ENCODE peak calls at places on chromosomes 11 and 22, in four cellular contexts. U is H1, D is IMR-90, E is neuronal stem cell. V is an unnamed sample.

GRCh38 chr11:66012946-66013761 is 1.3 kb downstream of the CST6 start:
- DNase-seq in D (no peak), E (no peak), U (no peak), V (no peak)

GRCh38 chr22:37019309-37020191 is at the start of the genes MPST and TST:
- DNase-seq in D (peak), E (peak), U (peak), V (peak)

GRCh38 chr11:131980199-131980598 is 609.8 kb downstream of the NTM start:
- DNase-seq in D (no peak), E (no peak), U (no peak), V (no peak)

GRCh38 chr11:73388241-73389133 is 12.3 kb downstream of the RELT start:
- DNase-seq in D (no peak), E (no peak), U (no peak), V (no peak)

GRCh38 chr22:34902335-34902734 is 163.6 kb upstream of the ISX start:
- DNase-seq in E (no peak), U (no peak), D (no peak), V (no peak)

GRCh38 chr11:2295971-2296912 is 5.5 kb downstream of the C11orf21 start:
- DNase-seq in D (no peak), E (no peak), U (no peak), V (peak)

GRCh38 chr22:28025333-28025732 is 106.3 kb upstream of the PITPNB start:
- DNase-seq in U (no peak), D (no peak), E (no peak), V (no peak)

GRCh38 chr11:36750349-36750748 is 152.3 kb upstream of the RAG2 start:
- DNase-seq in U (no peak), E (no peak), D (no peak), V (no peak)

GRCh38 chr22:22462813-22463567 is 45.6 kb downstream of the ZNF280B start:
- DNase-seq in D (no peak), U (no peak), E (no peak), V (no peak)

GRCh38 chr11:10597877-10598341 is 29.4 kb upstream of the LYVE1 start:
- DNase-seq in U (no peak), E (no peak), D (peak), V (no peak)

DNA sequence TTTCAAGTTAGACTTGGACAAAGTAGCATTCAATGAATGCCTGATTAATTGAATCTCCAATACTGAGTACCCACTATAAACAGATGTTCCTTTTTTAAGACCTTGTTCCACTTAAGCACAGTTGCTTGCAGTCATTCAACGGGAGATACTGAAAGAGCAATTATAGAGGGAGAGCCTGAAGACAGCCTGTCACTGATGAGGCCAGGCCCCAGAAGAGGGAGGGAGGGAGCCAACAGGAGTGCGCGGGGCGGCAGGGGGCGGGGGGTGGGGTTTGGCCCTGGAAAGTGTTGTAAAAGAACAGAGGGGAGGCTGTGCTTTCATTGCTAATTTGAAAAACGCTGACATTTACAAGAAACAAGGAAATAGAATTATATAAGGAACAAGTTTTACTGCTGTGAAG is 53.1 kb downstream of the MAP6 start:
- DNase-seq in D (no peak), E (no peak), U (no peak), V (no peak)
- H3K4me2 ChIP-seq in D (no peak), E (no peak), U (no peak), V (no peak)

DNA sequence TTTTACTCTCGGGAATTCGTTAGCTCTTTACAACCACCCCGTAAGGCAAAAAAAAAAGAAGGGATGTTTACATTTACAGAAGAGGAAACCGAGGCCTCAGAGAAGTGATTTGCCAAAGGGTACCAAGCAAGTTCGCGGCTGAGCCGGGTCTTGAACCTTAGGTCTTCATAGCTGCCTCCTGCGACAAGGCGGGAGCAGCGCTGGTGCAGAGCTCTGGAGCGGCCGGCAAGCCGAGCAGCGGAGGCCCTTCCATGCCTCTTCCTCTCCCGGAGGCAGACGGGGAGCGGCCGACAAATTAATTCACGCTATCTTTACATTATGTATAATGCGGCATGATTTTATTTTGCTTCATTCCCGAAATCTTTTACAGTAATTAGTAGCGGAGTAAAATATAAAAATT is 536.3 kb downstream of the INSC start:
- DNase-seq in D (no peak), U (no peak), E (no peak), V (no peak)
- H4K8ac ChIP-seq in D (peak), U (no peak), E (no peak), V (no peak)

GRCh38 chr11:124482362-124483147 is 37.1 kb upstream of the OR8B8 start:
- DNase-seq in U (no peak), D (peak), E (no peak), V (no peak)

GRCh38 chr11:124481365-124482323 is 36.1 kb upstream of the OR8B8 start:
- DNase-seq in D (peak), U (peak), E (no peak), V (peak)

GRCh38 chr11:124483422-124483821 is 37.9 kb upstream of the OR8B8 start:
- DNase-seq in U (no peak), D (no peak), E (no peak), V (no peak)
- H3K4me2 ChIP-seq in U (no peak), D (no peak), E (no peak), V (no peak)

DNA sequence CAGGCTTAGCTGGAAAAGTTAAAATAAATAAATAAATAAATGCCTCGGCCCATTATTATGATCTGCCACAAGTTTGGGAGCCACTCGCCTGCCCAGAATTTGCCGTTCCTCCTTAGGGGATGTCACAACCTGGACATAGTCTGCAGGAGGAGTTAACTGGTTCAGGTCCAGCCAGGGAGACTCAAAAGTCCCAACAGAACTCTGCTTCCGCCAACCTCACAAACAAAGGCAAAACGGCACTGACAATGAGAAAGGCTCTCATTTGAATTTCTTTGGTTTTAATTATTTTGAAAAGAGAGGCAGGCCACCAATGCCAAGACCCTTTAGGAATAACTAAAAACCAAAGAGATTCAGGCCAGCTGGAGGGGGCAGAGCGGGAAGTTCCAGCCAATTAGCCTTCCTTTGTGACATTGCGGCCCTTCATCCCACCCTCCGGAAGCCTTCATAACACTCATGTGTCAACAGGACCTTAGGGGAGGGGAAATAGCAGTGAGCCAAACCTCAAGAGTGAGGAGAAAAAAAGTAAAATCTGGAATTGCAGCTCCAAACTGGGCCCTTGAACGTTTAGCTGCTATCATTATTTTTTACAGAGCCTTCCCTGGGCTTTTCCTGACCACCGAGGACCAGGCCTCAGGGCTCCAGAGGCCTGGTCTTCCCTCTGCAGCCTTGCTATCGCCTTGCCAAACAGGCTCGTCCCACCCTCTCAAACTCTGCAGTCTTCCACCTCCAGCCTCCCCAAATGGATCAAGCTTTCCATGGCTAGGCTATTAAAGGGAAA is 114.4 kb downstream of the CCDC34 start:
- DNase-seq in E (no peak), U (no peak), D (no peak), V (peak)
- H4K8ac ChIP-seq in E (no peak), U (no peak), D (no peak), V (no peak)

GRCh38 chr11:64341851-64342791 is 2.1 kb downstream of the CCDC88B start:
- DNase-seq in D (peak), U (peak), E (peak), V (peak)

GRCh38 chr11:64342869-64343739 is 3.1 kb downstream of the CCDC88B start:
- DNase-seq in D (no peak), U (no peak), E (no peak), V (peak)

GRCh38 chr11:64340671-64341335 is 799 bp downstream of the CCDC88B start:
- DNase-seq in U (peak), D (no peak), E (peak), V (peak)

GRCh38 chr11:64339754-64340408 is at the start of gene CCDC88B:
- DNase-seq in E (no peak), D (no peak), U (no peak), V (no peak)

GRCh38 chr11:64341429-64341828 is 1.4 kb downstream of the CCDC88B start:
- DNase-seq in E (no peak), D (no peak), U (no peak), V (no peak)
- H3K4me2 ChIP-seq in E (no peak), D (no peak), U (peak), V (peak)